ENCODE peak calls at places on chromosomes 6 and 20, in seven cellular contexts. One of them, this sample, is unnamed. For H3K4me1, the result is how much of the 10 kb centered on the place peaks cover.

GRCh38 chr6:137765044-137765443 is 102.0 kb upstream of the TNFAIP3 start:
- DNase-seq in HCT116: no peak
- DNase-seq in prostate gland: no peak
- DNase-seq in stomach: no peak
- DNase-seq in endothelial cell of umbilical vein: no peak
- DNase-seq in breast epithelium: no peak
- DNase-seq in esophagus muscularis mucosa: no peak
- DNase-seq in this sample: no peak

GRCh38 chr6:125271486-125272159 is 30.1 kb downstream of the HDDC2 start:
- DNase-seq in HCT116: no peak
- DNase-seq in endothelial cell of umbilical vein: no peak
- DNase-seq in breast epithelium: no peak
- DNase-seq in prostate gland: no peak
- DNase-seq in esophagus muscularis mucosa: no peak
- DNase-seq in stomach: no peak
- DNase-seq in this sample: no peak

GRCh38 chr6:11938285-11938890 is 73.7 kb upstream of the HIVEP1 start:
- DNase-seq in stomach: no peak
- DNase-seq in esophagus muscularis mucosa: no peak
- DNase-seq in prostate gland: peak
- DNase-seq in endothelial cell of umbilical vein: peak
- DNase-seq in HCT116: no peak
- DNase-seq in breast epithelium: no peak
- DNase-seq in this sample: no peak

GRCh38 chr6:4687656-4687988 is 88.6 kb upstream of the CDYL start:
- DNase-seq in stomach: no peak
- DNase-seq in endothelial cell of umbilical vein: no peak
- DNase-seq in prostate gland: no peak
- DNase-seq in esophagus muscularis mucosa: no peak
- DNase-seq in HCT116: no peak
- DNase-seq in breast epithelium: no peak
- DNase-seq in this sample: no peak

GRCh38 chr6:151430886-151431285 is 21.0 kb downstream of the RMND1 start:
- DNase-seq in prostate gland: no peak
- DNase-seq in breast epithelium: no peak
- DNase-seq in esophagus muscularis mucosa: no peak
- DNase-seq in endothelial cell of umbilical vein: no peak
- DNase-seq in HCT116: no peak
- DNase-seq in stomach: no peak
- DNase-seq in this sample: no peak

GRCh38 chr20:31605902-31606677 is 1.0 kb downstream of the ID1 start:
- DNase-seq in stomach: peak
- DNase-seq in esophagus muscularis mucosa: no peak
- DNase-seq in breast epithelium: no peak
- DNase-seq in endothelial cell of umbilical vein: peak
- DNase-seq in prostate gland: peak
- DNase-seq in HCT116: no peak
- DNase-seq in this sample: peak

GRCh38 chr20:53871541-53871940 is 198.9 kb downstream of the BCAS1 start:
- DNase-seq in prostate gland: no peak
- DNase-seq in stomach: no peak
- DNase-seq in esophagus muscularis mucosa: no peak
- DNase-seq in endothelial cell of umbilical vein: no peak
- DNase-seq in HCT116: no peak
- DNase-seq in breast epithelium: no peak
- DNase-seq in this sample: no peak

GRCh38 chr6:90135672-90136071 is 161.0 kb downstream of the BACH2 start:
- DNase-seq in esophagus muscularis mucosa: no peak
- DNase-seq in HCT116: no peak
- DNase-seq in prostate gland: no peak
- DNase-seq in endothelial cell of umbilical vein: no peak
- DNase-seq in stomach: no peak
- DNase-seq in breast epithelium: no peak
- DNase-seq in this sample: no peak

GRCh38 chr6:2450546-2450945 is 205.1 kb upstream of the GMDS start:
- DNase-seq in HCT116: no peak
- DNase-seq in stomach: peak
- DNase-seq in esophagus muscularis mucosa: no peak
- DNase-seq in endothelial cell of umbilical vein: no peak
- DNase-seq in prostate gland: peak
- DNase-seq in breast epithelium: no peak
- DNase-seq in this sample: no peak

DNA sequence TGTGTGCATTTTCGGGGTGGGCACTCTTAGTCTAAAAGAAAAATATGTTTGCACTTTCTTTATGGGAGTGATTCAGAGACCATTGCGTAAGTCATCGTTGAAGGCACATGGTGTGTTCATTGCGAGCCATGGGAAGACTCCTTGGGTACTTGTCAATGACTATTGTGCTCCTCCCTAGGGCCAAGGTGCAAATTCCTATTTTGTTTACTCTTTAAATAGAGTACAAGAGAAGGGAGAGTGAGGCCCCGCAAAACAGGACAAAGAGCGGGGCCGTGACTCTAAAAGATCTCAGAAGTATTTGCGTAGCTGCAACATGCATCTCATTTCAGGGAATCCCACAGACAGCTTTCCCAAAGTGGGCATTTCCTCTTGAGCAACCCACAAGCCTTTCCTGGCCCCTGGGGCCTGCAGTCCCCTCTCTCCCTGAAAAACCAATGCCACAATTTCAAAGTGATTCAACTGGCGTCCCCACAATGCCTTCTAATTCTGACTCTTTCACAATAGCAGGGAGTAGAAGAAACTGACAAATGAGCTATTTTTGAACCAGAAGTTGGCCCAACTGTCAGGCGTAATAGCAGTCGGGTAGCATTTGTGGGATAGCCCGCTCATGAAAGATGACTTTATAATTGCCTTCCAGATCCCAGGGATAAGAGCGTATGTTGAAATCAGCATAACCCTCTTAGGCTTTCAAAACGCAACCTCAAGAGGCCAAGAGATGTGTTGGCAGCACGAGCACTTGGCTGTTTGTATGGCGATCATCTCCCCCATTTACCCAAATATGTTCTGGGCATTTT is 277.9 kb upstream of the BMP2 start:
- DNase-seq in HCT116: no peak
- DNase-seq in stomach: no peak
- DNase-seq in prostate gland: no peak
- DNase-seq in endothelial cell of umbilical vein: no peak
- DNase-seq in breast epithelium: no peak
- DNase-seq in esophagus muscularis mucosa: no peak
- DNase-seq in this sample: no peak
- TF ChIP-seq POLR2A in HCT116: no peak
- TF ChIP-seq POLR2A in stomach: no peak
- TF ChIP-seq POLR2A in prostate gland: no peak
- TF ChIP-seq POLR2A in endothelial cell of umbilical vein: no peak
- TF ChIP-seq POLR2A in breast epithelium: no peak
- TF ChIP-seq POLR2A in esophagus muscularis mucosa: no peak
- TF ChIP-seq POLR2A in this sample: no peak

DNA sequence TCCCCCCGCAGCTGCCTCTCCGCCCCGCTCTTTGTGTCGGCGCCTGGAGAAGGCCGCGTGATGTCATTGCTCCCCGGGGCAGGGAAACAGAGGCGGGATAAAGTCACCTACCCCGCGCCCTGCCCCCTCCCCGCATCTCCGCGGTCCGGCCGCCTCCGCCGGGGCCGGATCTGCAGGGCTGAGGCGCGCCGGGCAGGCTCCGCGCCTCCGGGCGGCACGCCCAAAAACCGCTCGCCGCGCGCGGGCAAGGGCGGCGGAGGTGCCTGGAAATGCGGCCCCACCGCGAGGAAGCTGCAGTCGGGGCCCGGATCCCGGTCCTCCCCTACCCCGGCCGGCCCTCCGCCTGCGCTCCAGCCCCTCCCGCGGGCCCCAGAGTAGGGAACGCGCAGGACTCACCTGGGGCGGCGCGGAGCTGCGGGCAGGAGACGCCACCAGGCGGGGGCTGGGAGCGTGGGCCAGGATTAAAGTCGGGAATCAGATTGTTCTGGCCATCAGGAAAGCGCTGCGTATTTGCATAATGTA is at the start of gene FAXC:
- DNase-seq in HCT116: peak
- DNase-seq in breast epithelium: no peak
- DNase-seq in esophagus muscularis mucosa: no peak
- DNase-seq in prostate gland: peak
- DNase-seq in endothelial cell of umbilical vein: peak
- DNase-seq in stomach: peak
- DNase-seq in this sample: peak
- TF ChIP-seq POLR2AphosphoS5 in HCT116: peak
- TF ChIP-seq POLR2AphosphoS5 in breast epithelium: no peak
- TF ChIP-seq POLR2AphosphoS5 in esophagus muscularis mucosa: peak
- TF ChIP-seq POLR2AphosphoS5 in prostate gland: no peak
- TF ChIP-seq POLR2AphosphoS5 in endothelial cell of umbilical vein: no peak
- TF ChIP-seq POLR2AphosphoS5 in stomach: no peak
- TF ChIP-seq POLR2AphosphoS5 in this sample: peak

DNA sequence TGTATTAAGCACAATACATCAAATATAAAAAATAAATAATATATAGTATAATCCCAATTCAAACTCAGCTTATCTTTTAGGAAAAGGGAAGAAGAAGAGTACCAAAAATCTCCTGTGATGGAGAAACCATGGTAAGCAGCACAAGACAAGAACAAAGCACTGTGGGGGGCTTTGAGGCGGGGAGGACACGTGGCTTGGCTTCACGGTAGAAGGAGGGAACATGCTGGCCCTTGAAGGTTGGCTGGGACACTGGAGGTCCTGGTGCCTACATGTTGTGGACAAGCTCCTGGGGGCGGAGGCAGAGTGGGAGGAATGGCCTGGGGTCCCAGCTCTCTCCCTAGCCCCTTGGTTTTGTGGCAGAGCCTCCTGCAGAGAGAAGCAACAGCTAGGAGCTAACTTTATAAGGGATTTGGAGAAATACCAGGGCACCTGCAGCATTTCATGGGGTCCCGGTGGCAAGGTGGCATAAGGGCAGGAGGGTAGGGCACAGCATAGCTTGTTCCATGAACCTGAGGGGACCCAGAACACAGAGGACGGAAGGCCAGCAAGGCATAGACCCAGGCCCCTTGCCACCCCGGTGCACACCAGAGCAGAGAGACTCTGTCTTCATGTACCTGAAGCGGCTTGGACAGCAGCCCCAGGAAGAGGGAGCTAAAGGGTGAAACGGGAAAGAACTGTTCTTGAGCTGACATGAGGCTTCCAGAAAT is 72.0 kb downstream of the LY86 start:
- DNase-seq in prostate gland: no peak
- DNase-seq in HCT116: no peak
- DNase-seq in stomach: no peak
- DNase-seq in breast epithelium: no peak
- DNase-seq in esophagus muscularis mucosa: no peak
- DNase-seq in endothelial cell of umbilical vein: no peak
- DNase-seq in this sample: no peak
- H3K4me1 ChIP-seq in prostate gland: under half
- H3K4me1 ChIP-seq in HCT116: under half
- H3K4me1 ChIP-seq in stomach: under half
- H3K4me1 ChIP-seq in breast epithelium: under half
- H3K4me1 ChIP-seq in esophagus muscularis mucosa: under half
- H3K4me1 ChIP-seq in endothelial cell of umbilical vein: under half
- H3K4me1 ChIP-seq in this sample: under half

GRCh38 chr6:34665019-34665418 is 31.5 kb downstream of the ILRUN start:
- DNase-seq in breast epithelium: no peak
- DNase-seq in prostate gland: no peak
- DNase-seq in stomach: no peak
- DNase-seq in HCT116: no peak
- DNase-seq in endothelial cell of umbilical vein: no peak
- DNase-seq in esophagus muscularis mucosa: no peak
- DNase-seq in this sample: no peak

GRCh38 chr6:34663887-34664269 is 32.7 kb downstream of the ILRUN start:
- DNase-seq in prostate gland: no peak
- DNase-seq in HCT116: no peak
- DNase-seq in endothelial cell of umbilical vein: no peak
- DNase-seq in esophagus muscularis mucosa: no peak
- DNase-seq in stomach: no peak
- DNase-seq in breast epithelium: no peak
- DNase-seq in this sample: no peak

GRCh38 chr6:34661379-34661778 is 35.2 kb downstream of the ILRUN start:
- DNase-seq in endothelial cell of umbilical vein: no peak
- DNase-seq in breast epithelium: no peak
- DNase-seq in HCT116: no peak
- DNase-seq in stomach: no peak
- DNase-seq in esophagus muscularis mucosa: no peak
- DNase-seq in prostate gland: no peak
- DNase-seq in this sample: no peak

GRCh38 chr6:34663371-34663770 is 33.2 kb downstream of the ILRUN start:
- DNase-seq in prostate gland: no peak
- DNase-seq in breast epithelium: no peak
- DNase-seq in endothelial cell of umbilical vein: no peak
- DNase-seq in esophagus muscularis mucosa: no peak
- DNase-seq in HCT116: no peak
- DNase-seq in stomach: no peak
- DNase-seq in this sample: no peak

DNA sequence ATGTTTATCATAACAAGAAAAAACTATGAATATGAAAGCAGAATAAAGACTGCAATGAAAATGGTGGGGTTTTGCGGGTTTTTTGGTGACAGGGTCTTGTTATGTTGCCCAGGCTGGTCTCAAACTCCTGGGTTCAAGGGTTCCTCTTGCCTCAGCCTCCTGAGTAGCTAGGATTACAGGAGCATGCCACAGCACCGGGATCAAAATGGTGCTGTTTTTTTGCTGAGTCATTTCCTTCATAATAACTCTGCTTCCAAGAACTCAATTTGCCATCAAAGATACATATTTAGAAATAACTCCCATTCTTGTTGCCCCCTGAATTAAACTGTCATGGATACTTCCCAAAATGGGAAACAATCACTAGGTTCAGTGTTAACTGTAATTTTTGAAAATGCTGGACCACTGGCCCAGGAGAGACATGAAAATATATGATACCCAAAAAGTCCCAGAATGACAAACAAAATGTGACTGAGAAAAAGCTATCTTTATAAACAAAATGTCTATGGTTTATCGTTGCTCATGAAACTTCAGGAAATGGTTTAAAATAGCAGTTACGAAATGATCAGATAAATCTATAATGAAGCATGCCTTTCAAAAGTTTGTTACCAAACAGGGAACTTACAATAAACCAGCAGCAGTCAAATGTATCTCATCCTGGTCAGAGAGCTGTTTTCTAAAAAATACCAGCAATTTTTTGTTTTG is 32.1 kb downstream of the ILRUN start:
- DNase-seq in prostate gland: no peak
- DNase-seq in esophagus muscularis mucosa: no peak
- DNase-seq in stomach: no peak
- DNase-seq in breast epithelium: no peak
- DNase-seq in HCT116: no peak
- DNase-seq in endothelial cell of umbilical vein: peak
- DNase-seq in this sample: no peak
- TF ChIP-seq POLR2A in prostate gland: no peak
- TF ChIP-seq POLR2A in esophagus muscularis mucosa: no peak
- TF ChIP-seq POLR2A in stomach: no peak
- TF ChIP-seq POLR2A in breast epithelium: no peak
- TF ChIP-seq POLR2A in HCT116: no peak
- TF ChIP-seq POLR2A in endothelial cell of umbilical vein: no peak
- TF ChIP-seq POLR2A in this sample: no peak